ENCODE peak calls at places on chromosomes 3 and 15, in four cellular contexts. G is HepG2, W is A549, L is GM12878. O is an unnamed sample.

GRCh38 chr15:92725171-92725570 is 69.6 kb upstream of the FAM174B start:
- DNase-seq in G (no peak), W (no peak), L (no peak), O (no peak)

GRCh38 chr3:60294181-60294580 is 957.1 kb downstream of the FHIT start:
- DNase-seq in G (no peak), W (no peak), L (no peak), O (no peak)

GRCh38 chr3:115623414-115623868 is at the start of gene GAP43:
- DNase-seq in G (peak; percentile 3), W (peak; percentile 45), L (no peak), O (peak; percentile 51)

GRCh38 chr15:90912770-90913075 is 9.6 kb downstream of the MAN2A2 start:
- DNase-seq in G (no peak), W (no peak), L (no peak), O (no peak)

GRCh38 chr3:104396974-104397669 is 969.6 kb upstream of the ALCAM start:
- DNase-seq in G (no peak), W (peak; percentile 26), L (no peak), O (no peak)

GRCh38 chr3:97942801-97943546 is 29.3 kb downstream of the RIOX2 start:
- DNase-seq in G (no peak), W (no peak), L (no peak), O (no peak)

GRCh38 chr15:84834969-84835368 is 17.8 kb downstream of the ALPK3 start:
- DNase-seq in G (no peak), W (no peak), L (no peak), O (no peak)

GRCh38 chr3:183210341-183210740 is 42.7 kb upstream of the B3GNT5 start:
- DNase-seq in G (no peak), W (no peak), L (no peak), O (no peak)

GRCh38 chr15:41798607-41799487 is 24.6 kb downstream of the MAPKBP1 start:
- DNase-seq in G (peak; percentile 56), W (no peak), L (no peak), O (no peak)

GRCh38 chr3:179454887-179455286 is 3.6 kb upstream of the GNB4 start:
- DNase-seq in G (no peak), W (no peak), L (no peak), O (no peak)

DNA sequence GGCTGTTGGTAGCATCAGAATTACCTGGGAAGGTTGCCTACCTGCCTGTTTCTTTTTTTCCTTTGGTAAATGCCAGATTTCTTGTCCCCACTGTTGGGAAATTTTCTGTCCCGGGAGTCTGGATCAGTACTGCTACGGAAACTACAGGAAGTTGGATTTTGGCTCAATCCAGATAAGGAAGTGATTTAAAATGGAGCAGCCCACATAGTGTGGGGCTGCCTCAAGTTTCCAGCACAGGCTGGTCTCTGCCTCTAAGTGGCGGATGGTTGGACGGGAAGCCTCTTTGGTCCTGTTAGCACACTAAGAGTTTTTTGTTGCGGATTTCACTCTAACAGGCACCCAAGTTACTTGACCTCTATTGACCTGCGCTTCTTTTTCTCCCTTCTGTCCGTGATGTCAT is 54.7 kb downstream of the EEFSEC start:
- DNase-seq in G (no peak), W (no peak), L (no peak), O (no peak)
- TF ChIP-seq PBX3 in G (no peak), W (no peak), L (no peak), O (no peak)

DNA sequence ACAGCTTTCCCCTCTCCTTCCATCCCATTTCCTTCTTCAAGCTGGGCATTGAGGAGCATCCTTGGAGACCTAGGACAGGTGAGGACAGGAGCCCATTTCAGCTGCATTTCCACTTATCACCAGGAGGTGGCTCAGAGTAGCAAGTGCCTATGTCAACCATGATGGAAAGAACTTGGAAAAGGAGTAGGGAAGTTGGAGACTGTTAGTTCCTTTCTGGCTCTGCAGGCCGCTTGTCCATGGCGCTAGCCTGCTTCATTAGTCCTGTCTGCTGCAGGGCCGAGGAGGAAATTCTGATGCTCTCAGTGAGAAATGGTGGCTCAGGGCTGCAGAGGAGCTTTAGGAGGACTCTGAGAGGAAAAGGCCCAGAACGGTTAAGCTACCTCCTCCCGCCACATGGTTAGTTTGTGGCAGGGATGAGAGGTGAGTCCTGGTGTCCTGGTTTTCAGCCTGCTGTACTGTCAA is 7.0 kb upstream of the CD276 start:
- DNase-seq in G (peak; percentile 65), W (peak; percentile 61), L (no peak), O (peak; percentile 60)
- TF ChIP-seq PBX3 in G (no peak), W (no peak), L (no peak), O (no peak)

DNA sequence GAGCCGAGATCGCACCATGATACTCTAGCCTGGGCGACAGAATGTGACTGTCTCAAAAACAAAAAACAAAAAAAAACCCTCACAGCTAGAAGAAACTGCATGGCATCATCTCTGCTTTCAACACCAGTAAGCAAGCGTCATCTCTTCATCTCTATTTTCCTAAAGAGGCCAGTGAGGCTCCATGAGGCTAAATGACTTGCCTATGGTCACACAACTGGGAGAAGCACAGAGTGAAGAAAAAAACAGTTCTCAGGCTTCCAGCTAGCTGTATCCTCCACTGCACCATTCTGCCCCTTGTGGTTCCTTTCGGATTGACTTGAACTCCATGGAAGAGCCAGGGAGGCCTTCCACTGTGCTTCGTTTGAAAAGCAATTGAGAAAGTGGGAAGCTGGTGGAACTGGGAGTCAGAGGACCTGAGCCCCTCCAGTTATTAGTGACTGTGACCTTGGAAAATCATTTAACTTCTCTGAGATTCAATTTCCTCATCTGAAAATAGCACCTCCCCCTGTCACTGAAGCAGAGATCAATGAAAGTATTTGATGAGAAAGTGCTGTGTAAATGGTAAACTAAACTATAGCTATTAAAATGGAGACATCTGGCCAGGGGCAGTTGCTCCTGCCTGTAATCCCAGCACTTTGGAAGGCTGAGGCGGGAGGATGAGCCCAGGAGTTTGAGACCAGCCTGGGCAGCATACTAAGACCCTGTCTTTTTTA is 32.1 kb upstream of the DENND4A start:
- DNase-seq in G (peak; percentile 81), W (peak; percentile 82), L (no peak), O (peak; percentile 71)
- TF ChIP-seq PBX3 in G (no peak), W (no peak), L (no peak), O (no peak)

DNA sequence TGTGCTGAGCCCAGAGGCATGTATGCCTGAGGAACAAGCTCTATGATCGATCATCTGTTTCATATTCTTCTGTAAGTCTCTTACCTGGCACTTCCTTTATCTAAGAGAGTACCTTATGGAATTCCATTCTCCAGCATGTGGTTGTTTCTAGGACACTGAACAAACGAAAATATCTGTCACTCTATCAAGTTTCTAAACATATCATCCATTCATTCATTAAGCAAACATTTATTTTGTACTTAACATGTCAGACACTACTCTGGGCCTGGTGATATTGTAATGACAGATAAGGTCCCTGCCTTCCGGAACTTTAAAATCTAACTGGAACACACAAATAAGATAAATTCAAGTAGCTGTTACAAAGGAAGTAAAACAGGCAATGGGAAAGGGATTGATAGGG is 477.1 kb downstream of the IGSF11 start:
- DNase-seq in G (peak; percentile 55), W (no peak), L (no peak), O (no peak)
- TF ChIP-seq PBX3 in G (no peak), W (no peak), L (no peak), O (no peak)